ENCODE peak calls at places on chromosomes 13 and 19, in eight cellular contexts. One of them, this sample, is unnamed.
A peak's percentile ranks its signal among the peaks of the same experiment; 100 is the strongest.

GRCh38 chr13:97113231-97114001 is 108.7 kb upstream of the MBNL2 start:
- DNase-seq in activated T-helper 1 cell treated with anti-CD3 and anti-CD28 coated beads, Interleukin-12 subunit alpha, Interleukin-12 subunit beta, Interleukin-2, Interleukin-4 antibody, amounts not matched to agents 30 ng/mL and 10 ng/mL and 1 ng/mL, durations not matched to agents 14 hours and 24 hours and 36 hours: no peak
- DNase-seq in non-pigmented ciliary epithelial cell: no peak
- DNase-seq in upper lobe of right lung: no peak
- DNase-seq in thoracic aorta: no peak
- DNase-seq in transverse colon: no peak
- DNase-seq in NB4: no peak
- DNase-seq in ecto neural progenitor cell: peak; percentile 13
- DNase-seq in this sample: no peak

GRCh38 chr19:7863971-7864718 is 10.0 kb downstream of the PRR36 start:
- DNase-seq in activated T-helper 1 cell treated with anti-CD3 and anti-CD28 coated beads, Interleukin-12 subunit alpha, Interleukin-12 subunit beta, Interleukin-2, Interleukin-4 antibody, amounts not matched to agents 30 ng/mL and 10 ng/mL and 1 ng/mL, durations not matched to agents 14 hours and 24 hours and 36 hours: no peak
- DNase-seq in non-pigmented ciliary epithelial cell: no peak
- DNase-seq in upper lobe of right lung: no peak
- DNase-seq in thoracic aorta: no peak
- DNase-seq in transverse colon: no peak
- DNase-seq in NB4: no peak
- DNase-seq in ecto neural progenitor cell: no peak
- DNase-seq in this sample: no peak

GRCh38 chr19:43562698-43563241 is 12.6 kb downstream of the XRCC1 start:
- DNase-seq in activated T-helper 1 cell treated with anti-CD3 and anti-CD28 coated beads, Interleukin-12 subunit alpha, Interleukin-12 subunit beta, Interleukin-2, Interleukin-4 antibody, amounts not matched to agents 30 ng/mL and 10 ng/mL and 1 ng/mL, durations not matched to agents 14 hours and 24 hours and 36 hours: peak; percentile 54
- DNase-seq in non-pigmented ciliary epithelial cell: peak; percentile 53
- DNase-seq in upper lobe of right lung: peak; percentile 89
- DNase-seq in thoracic aorta: peak; percentile 14
- DNase-seq in transverse colon: peak; percentile 73
- DNase-seq in NB4: peak; percentile 94
- DNase-seq in ecto neural progenitor cell: no peak
- DNase-seq in this sample: peak; percentile 29

GRCh38 chr19:14139944-14140343 is 3.6 kb upstream of the ASF1B start:
- DNase-seq in activated T-helper 1 cell treated with anti-CD3 and anti-CD28 coated beads, Interleukin-12 subunit alpha, Interleukin-12 subunit beta, Interleukin-2, Interleukin-4 antibody, amounts not matched to agents 30 ng/mL and 10 ng/mL and 1 ng/mL, durations not matched to agents 14 hours and 24 hours and 36 hours: no peak
- DNase-seq in non-pigmented ciliary epithelial cell: no peak
- DNase-seq in upper lobe of right lung: no peak
- DNase-seq in thoracic aorta: no peak
- DNase-seq in transverse colon: no peak
- DNase-seq in NB4: peak; percentile 70
- DNase-seq in ecto neural progenitor cell: peak; percentile 73
- DNase-seq in this sample: no peak

GRCh38 chr19:1265611-1266115 is 3.5 kb upstream of the CIRBP start:
- DNase-seq in activated T-helper 1 cell treated with anti-CD3 and anti-CD28 coated beads, Interleukin-12 subunit alpha, Interleukin-12 subunit beta, Interleukin-2, Interleukin-4 antibody, amounts not matched to agents 30 ng/mL and 10 ng/mL and 1 ng/mL, durations not matched to agents 14 hours and 24 hours and 36 hours: no peak
- DNase-seq in non-pigmented ciliary epithelial cell: no peak
- DNase-seq in upper lobe of right lung: peak; percentile 84
- DNase-seq in thoracic aorta: peak; percentile 87
- DNase-seq in transverse colon: peak; percentile 64
- DNase-seq in NB4: peak; percentile 79
- DNase-seq in ecto neural progenitor cell: peak; percentile 72
- DNase-seq in this sample: no peak

GRCh38 chr19:48874309-48875135 is 2.3 kb downstream of the PPP1R15A start:
- DNase-seq in activated T-helper 1 cell treated with anti-CD3 and anti-CD28 coated beads, Interleukin-12 subunit alpha, Interleukin-12 subunit beta, Interleukin-2, Interleukin-4 antibody, amounts not matched to agents 30 ng/mL and 10 ng/mL and 1 ng/mL, durations not matched to agents 14 hours and 24 hours and 36 hours: no peak
- DNase-seq in non-pigmented ciliary epithelial cell: no peak
- DNase-seq in upper lobe of right lung: no peak
- DNase-seq in thoracic aorta: no peak
- DNase-seq in transverse colon: peak; percentile 45
- DNase-seq in NB4: peak; percentile 28
- DNase-seq in ecto neural progenitor cell: no peak
- DNase-seq in this sample: no peak

GRCh38 chr19:17424743-17425365 is 5.0 kb downstream of the MVB12A start:
- DNase-seq in activated T-helper 1 cell treated with anti-CD3 and anti-CD28 coated beads, Interleukin-12 subunit alpha, Interleukin-12 subunit beta, Interleukin-2, Interleukin-4 antibody, amounts not matched to agents 30 ng/mL and 10 ng/mL and 1 ng/mL, durations not matched to agents 14 hours and 24 hours and 36 hours: no peak
- DNase-seq in non-pigmented ciliary epithelial cell: no peak
- DNase-seq in upper lobe of right lung: no peak
- DNase-seq in thoracic aorta: no peak
- DNase-seq in transverse colon: no peak
- DNase-seq in NB4: peak; percentile 59
- DNase-seq in ecto neural progenitor cell: peak; percentile 92
- DNase-seq in this sample: no peak

GRCh38 chr13:110960219-110960618 is 45.4 kb upstream of the ANKRD10 start:
- DNase-seq in activated T-helper 1 cell treated with anti-CD3 and anti-CD28 coated beads, Interleukin-12 subunit alpha, Interleukin-12 subunit beta, Interleukin-2, Interleukin-4 antibody, amounts not matched to agents 30 ng/mL and 10 ng/mL and 1 ng/mL, durations not matched to agents 14 hours and 24 hours and 36 hours: no peak
- DNase-seq in non-pigmented ciliary epithelial cell: no peak
- DNase-seq in upper lobe of right lung: no peak
- DNase-seq in thoracic aorta: no peak
- DNase-seq in transverse colon: no peak
- DNase-seq in NB4: no peak
- DNase-seq in ecto neural progenitor cell: no peak
- DNase-seq in this sample: no peak

GRCh38 chr13:77692746-77693448 is 4.6 kb upstream of the SLAIN1 start:
- DNase-seq in activated T-helper 1 cell treated with anti-CD3 and anti-CD28 coated beads, Interleukin-12 subunit alpha, Interleukin-12 subunit beta, Interleukin-2, Interleukin-4 antibody, amounts not matched to agents 30 ng/mL and 10 ng/mL and 1 ng/mL, durations not matched to agents 14 hours and 24 hours and 36 hours: no peak
- DNase-seq in non-pigmented ciliary epithelial cell: no peak
- DNase-seq in upper lobe of right lung: no peak
- DNase-seq in thoracic aorta: no peak
- DNase-seq in transverse colon: no peak
- DNase-seq in NB4: no peak
- DNase-seq in ecto neural progenitor cell: no peak
- DNase-seq in this sample: no peak

GRCh38 chr19:39915101-39915847 is 19.2 kb downstream of the FCGBP start:
- DNase-seq in activated T-helper 1 cell treated with anti-CD3 and anti-CD28 coated beads, Interleukin-12 subunit alpha, Interleukin-12 subunit beta, Interleukin-2, Interleukin-4 antibody, amounts not matched to agents 30 ng/mL and 10 ng/mL and 1 ng/mL, durations not matched to agents 14 hours and 24 hours and 36 hours: no peak
- DNase-seq in non-pigmented ciliary epithelial cell: no peak
- DNase-seq in upper lobe of right lung: peak; percentile 63
- DNase-seq in thoracic aorta: no peak
- DNase-seq in transverse colon: no peak
- DNase-seq in NB4: no peak
- DNase-seq in ecto neural progenitor cell: peak; percentile 32
- DNase-seq in this sample: no peak

GRCh38 chr13:113176822-113177221 is 18.4 kb downstream of the PROZ start:
- DNase-seq in activated T-helper 1 cell treated with anti-CD3 and anti-CD28 coated beads, Interleukin-12 subunit alpha, Interleukin-12 subunit beta, Interleukin-2, Interleukin-4 antibody, amounts not matched to agents 30 ng/mL and 10 ng/mL and 1 ng/mL, durations not matched to agents 14 hours and 24 hours and 36 hours: no peak
- DNase-seq in non-pigmented ciliary epithelial cell: no peak
- DNase-seq in upper lobe of right lung: no peak
- DNase-seq in thoracic aorta: no peak
- DNase-seq in transverse colon: no peak
- DNase-seq in NB4: no peak
- DNase-seq in ecto neural progenitor cell: no peak
- DNase-seq in this sample: no peak

GRCh38 chr19:32174386-32175113 is 170.9 kb upstream of the ZNF507 start:
- DNase-seq in activated T-helper 1 cell treated with anti-CD3 and anti-CD28 coated beads, Interleukin-12 subunit alpha, Interleukin-12 subunit beta, Interleukin-2, Interleukin-4 antibody, amounts not matched to agents 30 ng/mL and 10 ng/mL and 1 ng/mL, durations not matched to agents 14 hours and 24 hours and 36 hours: no peak
- DNase-seq in non-pigmented ciliary epithelial cell: no peak
- DNase-seq in upper lobe of right lung: no peak
- DNase-seq in thoracic aorta: no peak
- DNase-seq in transverse colon: no peak
- DNase-seq in NB4: no peak
- DNase-seq in ecto neural progenitor cell: peak; percentile 12
- DNase-seq in this sample: no peak

GRCh38 chr19:9535934-9536333 is 2.5 kb downstream of the ZNF426 start:
- DNase-seq in activated T-helper 1 cell treated with anti-CD3 and anti-CD28 coated beads, Interleukin-12 subunit alpha, Interleukin-12 subunit beta, Interleukin-2, Interleukin-4 antibody, amounts not matched to agents 30 ng/mL and 10 ng/mL and 1 ng/mL, durations not matched to agents 14 hours and 24 hours and 36 hours: no peak
- DNase-seq in non-pigmented ciliary epithelial cell: no peak
- DNase-seq in upper lobe of right lung: no peak
- DNase-seq in thoracic aorta: no peak
- DNase-seq in transverse colon: no peak
- DNase-seq in NB4: peak; percentile 41
- DNase-seq in ecto neural progenitor cell: no peak
- DNase-seq in this sample: no peak

GRCh38 chr19:31127132-31127967 is 221.9 kb downstream of the TSHZ3 start:
- DNase-seq in activated T-helper 1 cell treated with anti-CD3 and anti-CD28 coated beads, Interleukin-12 subunit alpha, Interleukin-12 subunit beta, Interleukin-2, Interleukin-4 antibody, amounts not matched to agents 30 ng/mL and 10 ng/mL and 1 ng/mL, durations not matched to agents 14 hours and 24 hours and 36 hours: no peak
- DNase-seq in non-pigmented ciliary epithelial cell: peak; percentile 94
- DNase-seq in upper lobe of right lung: no peak
- DNase-seq in thoracic aorta: no peak
- DNase-seq in transverse colon: peak; percentile 24
- DNase-seq in NB4: no peak
- DNase-seq in ecto neural progenitor cell: no peak
- DNase-seq in this sample: peak; percentile 50

GRCh38 chr13:27542220-27542619 is 78.1 kb downstream of the LNX2 start:
- DNase-seq in activated T-helper 1 cell treated with anti-CD3 and anti-CD28 coated beads, Interleukin-12 subunit alpha, Interleukin-12 subunit beta, Interleukin-2, Interleukin-4 antibody, amounts not matched to agents 30 ng/mL and 10 ng/mL and 1 ng/mL, durations not matched to agents 14 hours and 24 hours and 36 hours: no peak
- DNase-seq in non-pigmented ciliary epithelial cell: no peak
- DNase-seq in upper lobe of right lung: no peak
- DNase-seq in thoracic aorta: no peak
- DNase-seq in transverse colon: no peak
- DNase-seq in NB4: no peak
- DNase-seq in ecto neural progenitor cell: no peak
- DNase-seq in this sample: no peak

GRCh38 chr19:1912760-1913505 is 7.7 kb downstream of the ADAT3 start:
- DNase-seq in activated T-helper 1 cell treated with anti-CD3 and anti-CD28 coated beads, Interleukin-12 subunit alpha, Interleukin-12 subunit beta, Interleukin-2, Interleukin-4 antibody, amounts not matched to agents 30 ng/mL and 10 ng/mL and 1 ng/mL, durations not matched to agents 14 hours and 24 hours and 36 hours: no peak
- DNase-seq in non-pigmented ciliary epithelial cell: no peak
- DNase-seq in upper lobe of right lung: no peak
- DNase-seq in thoracic aorta: no peak
- DNase-seq in transverse colon: no peak
- DNase-seq in NB4: no peak
- DNase-seq in ecto neural progenitor cell: no peak
- DNase-seq in this sample: no peak

GRCh38 chr13:33494596-33495214 is 209.2 kb upstream of the STARD13 start:
- DNase-seq in activated T-helper 1 cell treated with anti-CD3 and anti-CD28 coated beads, Interleukin-12 subunit alpha, Interleukin-12 subunit beta, Interleukin-2, Interleukin-4 antibody, amounts not matched to agents 30 ng/mL and 10 ng/mL and 1 ng/mL, durations not matched to agents 14 hours and 24 hours and 36 hours: no peak
- DNase-seq in non-pigmented ciliary epithelial cell: peak; percentile 95
- DNase-seq in upper lobe of right lung: no peak
- DNase-seq in thoracic aorta: no peak
- DNase-seq in transverse colon: no peak
- DNase-seq in NB4: no peak
- DNase-seq in ecto neural progenitor cell: no peak
- DNase-seq in this sample: peak; percentile 83

GRCh38 chr19:17246681-17247425 is 1.1 kb upstream of the NR2F6 start:
- DNase-seq in activated T-helper 1 cell treated with anti-CD3 and anti-CD28 coated beads, Interleukin-12 subunit alpha, Interleukin-12 subunit beta, Interleukin-2, Interleukin-4 antibody, amounts not matched to agents 30 ng/mL and 10 ng/mL and 1 ng/mL, durations not matched to agents 14 hours and 24 hours and 36 hours: no peak
- DNase-seq in non-pigmented ciliary epithelial cell: no peak
- DNase-seq in upper lobe of right lung: peak; percentile 80
- DNase-seq in thoracic aorta: no peak
- DNase-seq in transverse colon: peak; percentile 69
- DNase-seq in NB4: no peak
- DNase-seq in ecto neural progenitor cell: no peak
- DNase-seq in this sample: no peak

GRCh38 chr13:47159853-47160550 is 263.1 kb upstream of the HTR2A start:
- DNase-seq in activated T-helper 1 cell treated with anti-CD3 and anti-CD28 coated beads, Interleukin-12 subunit alpha, Interleukin-12 subunit beta, Interleukin-2, Interleukin-4 antibody, amounts not matched to agents 30 ng/mL and 10 ng/mL and 1 ng/mL, durations not matched to agents 14 hours and 24 hours and 36 hours: no peak
- DNase-seq in non-pigmented ciliary epithelial cell: no peak
- DNase-seq in upper lobe of right lung: no peak
- DNase-seq in thoracic aorta: no peak
- DNase-seq in transverse colon: no peak
- DNase-seq in NB4: no peak
- DNase-seq in ecto neural progenitor cell: no peak
- DNase-seq in this sample: no peak

GRCh38 chr19:14366529-14366928 is 14.7 kb upstream of the ADGRE5 start:
- DNase-seq in activated T-helper 1 cell treated with anti-CD3 and anti-CD28 coated beads, Interleukin-12 subunit alpha, Interleukin-12 subunit beta, Interleukin-2, Interleukin-4 antibody, amounts not matched to agents 30 ng/mL and 10 ng/mL and 1 ng/mL, durations not matched to agents 14 hours and 24 hours and 36 hours: peak; percentile 86
- DNase-seq in non-pigmented ciliary epithelial cell: no peak
- DNase-seq in upper lobe of right lung: peak; percentile 91
- DNase-seq in thoracic aorta: peak; percentile 40
- DNase-seq in transverse colon: peak; percentile 95
- DNase-seq in NB4: peak; percentile 52
- DNase-seq in ecto neural progenitor cell: peak; percentile 70
- DNase-seq in this sample: peak; percentile 63

GRCh38 chr13:26112843-26113242 is 61.0 kb upstream of the SHISA2 start:
- DNase-seq in activated T-helper 1 cell treated with anti-CD3 and anti-CD28 coated beads, Interleukin-12 subunit alpha, Interleukin-12 subunit beta, Interleukin-2, Interleukin-4 antibody, amounts not matched to agents 30 ng/mL and 10 ng/mL and 1 ng/mL, durations not matched to agents 14 hours and 24 hours and 36 hours: no peak
- DNase-seq in non-pigmented ciliary epithelial cell: no peak
- DNase-seq in upper lobe of right lung: no peak
- DNase-seq in thoracic aorta: no peak
- DNase-seq in transverse colon: no peak
- DNase-seq in NB4: peak; percentile 23
- DNase-seq in ecto neural progenitor cell: no peak
- DNase-seq in this sample: no peak

GRCh38 chr13:113209880-113210421 is 538 bp downstream of the CUL4A start:
- DNase-seq in activated T-helper 1 cell treated with anti-CD3 and anti-CD28 coated beads, Interleukin-12 subunit alpha, Interleukin-12 subunit beta, Interleukin-2, Interleukin-4 antibody, amounts not matched to agents 30 ng/mL and 10 ng/mL and 1 ng/mL, durations not matched to agents 14 hours and 24 hours and 36 hours: peak; percentile 69
- DNase-seq in non-pigmented ciliary epithelial cell: no peak
- DNase-seq in upper lobe of right lung: peak; percentile 87
- DNase-seq in thoracic aorta: no peak
- DNase-seq in transverse colon: peak; percentile 76
- DNase-seq in NB4: peak; percentile 77
- DNase-seq in ecto neural progenitor cell: peak; percentile 74
- DNase-seq in this sample: no peak

GRCh38 chr13:40732658-40733057 is 38.3 kb downstream of the MRPS31 start:
- DNase-seq in activated T-helper 1 cell treated with anti-CD3 and anti-CD28 coated beads, Interleukin-12 subunit alpha, Interleukin-12 subunit beta, Interleukin-2, Interleukin-4 antibody, amounts not matched to agents 30 ng/mL and 10 ng/mL and 1 ng/mL, durations not matched to agents 14 hours and 24 hours and 36 hours: no peak
- DNase-seq in non-pigmented ciliary epithelial cell: no peak
- DNase-seq in upper lobe of right lung: no peak
- DNase-seq in thoracic aorta: no peak
- DNase-seq in transverse colon: no peak
- DNase-seq in NB4: no peak
- DNase-seq in ecto neural progenitor cell: no peak
- DNase-seq in this sample: no peak

GRCh38 chr19:4068058-4068966 is 1.6 kb upstream of the ZBTB7A start:
- DNase-seq in activated T-helper 1 cell treated with anti-CD3 and anti-CD28 coated beads, Interleukin-12 subunit alpha, Interleukin-12 subunit beta, Interleukin-2, Interleukin-4 antibody, amounts not matched to agents 30 ng/mL and 10 ng/mL and 1 ng/mL, durations not matched to agents 14 hours and 24 hours and 36 hours: no peak
- DNase-seq in non-pigmented ciliary epithelial cell: no peak
- DNase-seq in upper lobe of right lung: no peak
- DNase-seq in thoracic aorta: no peak
- DNase-seq in transverse colon: peak; percentile 76
- DNase-seq in NB4: peak; percentile 42
- DNase-seq in ecto neural progenitor cell: no peak
- DNase-seq in this sample: no peak

GRCh38 chr19:38319421-38320258 is at the start of gene KCNK6:
- DNase-seq in activated T-helper 1 cell treated with anti-CD3 and anti-CD28 coated beads, Interleukin-12 subunit alpha, Interleukin-12 subunit beta, Interleukin-2, Interleukin-4 antibody, amounts not matched to agents 30 ng/mL and 10 ng/mL and 1 ng/mL, durations not matched to agents 14 hours and 24 hours and 36 hours: peak; percentile 52
- DNase-seq in non-pigmented ciliary epithelial cell: no peak
- DNase-seq in upper lobe of right lung: peak; percentile 81
- DNase-seq in thoracic aorta: no peak
- DNase-seq in transverse colon: peak; percentile 82
- DNase-seq in NB4: peak; percentile 17
- DNase-seq in ecto neural progenitor cell: peak; percentile 62
- DNase-seq in this sample: no peak

GRCh38 chr19:55146648-55147218 is 2.3 kb downstream of the TNNT1 start:
- DNase-seq in activated T-helper 1 cell treated with anti-CD3 and anti-CD28 coated beads, Interleukin-12 subunit alpha, Interleukin-12 subunit beta, Interleukin-2, Interleukin-4 antibody, amounts not matched to agents 30 ng/mL and 10 ng/mL and 1 ng/mL, durations not matched to agents 14 hours and 24 hours and 36 hours: no peak
- DNase-seq in non-pigmented ciliary epithelial cell: no peak
- DNase-seq in upper lobe of right lung: no peak
- DNase-seq in thoracic aorta: no peak
- DNase-seq in transverse colon: no peak
- DNase-seq in NB4: peak; percentile 24
- DNase-seq in ecto neural progenitor cell: peak; percentile 87
- DNase-seq in this sample: no peak

GRCh38 chr19:54421169-54421516 is 5.9 kb downstream of the TTYH1 start:
- DNase-seq in activated T-helper 1 cell treated with anti-CD3 and anti-CD28 coated beads, Interleukin-12 subunit alpha, Interleukin-12 subunit beta, Interleukin-2, Interleukin-4 antibody, amounts not matched to agents 30 ng/mL and 10 ng/mL and 1 ng/mL, durations not matched to agents 14 hours and 24 hours and 36 hours: no peak
- DNase-seq in non-pigmented ciliary epithelial cell: no peak
- DNase-seq in upper lobe of right lung: no peak
- DNase-seq in thoracic aorta: no peak
- DNase-seq in transverse colon: no peak
- DNase-seq in NB4: no peak
- DNase-seq in ecto neural progenitor cell: no peak
- DNase-seq in this sample: no peak

GRCh38 chr13:29435125-29435911 is 160.2 kb downstream of the SLC7A1 start:
- DNase-seq in activated T-helper 1 cell treated with anti-CD3 and anti-CD28 coated beads, Interleukin-12 subunit alpha, Interleukin-12 subunit beta, Interleukin-2, Interleukin-4 antibody, amounts not matched to agents 30 ng/mL and 10 ng/mL and 1 ng/mL, durations not matched to agents 14 hours and 24 hours and 36 hours: no peak
- DNase-seq in non-pigmented ciliary epithelial cell: peak; percentile 75
- DNase-seq in upper lobe of right lung: no peak
- DNase-seq in thoracic aorta: no peak
- DNase-seq in transverse colon: no peak
- DNase-seq in NB4: no peak
- DNase-seq in ecto neural progenitor cell: no peak
- DNase-seq in this sample: no peak

GRCh38 chr19:5850743-5851293 is 431 bp downstream of the FUT3 start:
- DNase-seq in activated T-helper 1 cell treated with anti-CD3 and anti-CD28 coated beads, Interleukin-12 subunit alpha, Interleukin-12 subunit beta, Interleukin-2, Interleukin-4 antibody, amounts not matched to agents 30 ng/mL and 10 ng/mL and 1 ng/mL, durations not matched to agents 14 hours and 24 hours and 36 hours: no peak
- DNase-seq in non-pigmented ciliary epithelial cell: no peak
- DNase-seq in upper lobe of right lung: peak; percentile 87
- DNase-seq in thoracic aorta: no peak
- DNase-seq in transverse colon: peak; percentile 66
- DNase-seq in NB4: no peak
- DNase-seq in ecto neural progenitor cell: no peak
- DNase-seq in this sample: no peak

GRCh38 chr19:46901701-46902401 is 41.1 kb downstream of the ARHGAP35 start:
- DNase-seq in activated T-helper 1 cell treated with anti-CD3 and anti-CD28 coated beads, Interleukin-12 subunit alpha, Interleukin-12 subunit beta, Interleukin-2, Interleukin-4 antibody, amounts not matched to agents 30 ng/mL and 10 ng/mL and 1 ng/mL, durations not matched to agents 14 hours and 24 hours and 36 hours: no peak
- DNase-seq in non-pigmented ciliary epithelial cell: no peak
- DNase-seq in upper lobe of right lung: no peak
- DNase-seq in thoracic aorta: no peak
- DNase-seq in transverse colon: no peak
- DNase-seq in NB4: no peak
- DNase-seq in ecto neural progenitor cell: no peak
- DNase-seq in this sample: no peak

GRCh38 chr19:39413269-39413902 is 917 bp downstream of the PLEKHG2 start:
- DNase-seq in activated T-helper 1 cell treated with anti-CD3 and anti-CD28 coated beads, Interleukin-12 subunit alpha, Interleukin-12 subunit beta, Interleukin-2, Interleukin-4 antibody, amounts not matched to agents 30 ng/mL and 10 ng/mL and 1 ng/mL, durations not matched to agents 14 hours and 24 hours and 36 hours: no peak
- DNase-seq in non-pigmented ciliary epithelial cell: no peak
- DNase-seq in upper lobe of right lung: peak; percentile 80
- DNase-seq in thoracic aorta: no peak
- DNase-seq in transverse colon: peak; percentile 58
- DNase-seq in NB4: peak; percentile 58
- DNase-seq in ecto neural progenitor cell: peak; percentile 85
- DNase-seq in this sample: no peak

GRCh38 chr19:2887391-2887914 is 13.3 kb upstream of the ZNF57 start:
- DNase-seq in activated T-helper 1 cell treated with anti-CD3 and anti-CD28 coated beads, Interleukin-12 subunit alpha, Interleukin-12 subunit beta, Interleukin-2, Interleukin-4 antibody, amounts not matched to agents 30 ng/mL and 10 ng/mL and 1 ng/mL, durations not matched to agents 14 hours and 24 hours and 36 hours: no peak
- DNase-seq in non-pigmented ciliary epithelial cell: peak; percentile 31
- DNase-seq in upper lobe of right lung: no peak
- DNase-seq in thoracic aorta: no peak
- DNase-seq in transverse colon: no peak
- DNase-seq in NB4: peak; percentile 73
- DNase-seq in ecto neural progenitor cell: no peak
- DNase-seq in this sample: no peak

GRCh38 chr13:110123041-110123809 is 183.7 kb downstream of the COL4A1 start:
- DNase-seq in activated T-helper 1 cell treated with anti-CD3 and anti-CD28 coated beads, Interleukin-12 subunit alpha, Interleukin-12 subunit beta, Interleukin-2, Interleukin-4 antibody, amounts not matched to agents 30 ng/mL and 10 ng/mL and 1 ng/mL, durations not matched to agents 14 hours and 24 hours and 36 hours: no peak
- DNase-seq in non-pigmented ciliary epithelial cell: no peak
- DNase-seq in upper lobe of right lung: no peak
- DNase-seq in thoracic aorta: no peak
- DNase-seq in transverse colon: no peak
- DNase-seq in NB4: no peak
- DNase-seq in ecto neural progenitor cell: peak; percentile 37
- DNase-seq in this sample: no peak

GRCh38 chr13:66546534-66547379 is 683.4 kb downstream of the PCDH9 start:
- DNase-seq in activated T-helper 1 cell treated with anti-CD3 and anti-CD28 coated beads, Interleukin-12 subunit alpha, Interleukin-12 subunit beta, Interleukin-2, Interleukin-4 antibody, amounts not matched to agents 30 ng/mL and 10 ng/mL and 1 ng/mL, durations not matched to agents 14 hours and 24 hours and 36 hours: no peak
- DNase-seq in non-pigmented ciliary epithelial cell: no peak
- DNase-seq in upper lobe of right lung: no peak
- DNase-seq in thoracic aorta: no peak
- DNase-seq in transverse colon: no peak
- DNase-seq in NB4: no peak
- DNase-seq in ecto neural progenitor cell: no peak
- DNase-seq in this sample: no peak

This sample was measured in kidney epithelial cell.